ENCODE peak calls at places on chromosomes 12 and 14, in six cellular contexts. X is T follicular helper cell; O is germinal center; W is PC-3; K is AG09319; Q is activated T-helper 2 cell treated with anti-CD3 and anti-CD28 coated beads, Interferon-gamma antibody, Interleukin-2, Interleukin-4, amounts not matched to agents 10 μg/mL and 5 μg/mL and 100 μg/mL, durations not matched to agents 14 hours and 24 hours and 36 hours. C is an unnamed sample.
A peak's percentile ranks its signal among the peaks of the same experiment; 100 is the strongest.

GRCh38 chr12:16245199-16245598 is 32.3 kb downstream of the SLC15A5 start:
- DNase-seq in O (no peak), Q (no peak), K (no peak), X (no peak), W (no peak), C (no peak)

GRCh38 chr12:100904270-100904669 is 109.7 kb downstream of the ANO4 start:
- DNase-seq in Q (no peak), X (no peak), O (no peak), W (no peak), K (no peak), C (no peak)

GRCh38 chr12:67720383-67720856 is 71.9 kb downstream of the DYRK2 start:
- DNase-seq in K (peak; percentile 57), Q (no peak), O (no peak), X (no peak), W (peak; percentile 78), C (peak; percentile 89)

GRCh38 chr12:3523058-3523457 is 32.1 kb downstream of the PRMT8 start:
- DNase-seq in O (no peak), X (no peak), K (no peak), W (peak; percentile 52), Q (no peak), C (no peak)

GRCh38 chr14:23545740-23546411 is 5.7 kb downstream of the ZFHX2 start:
- DNase-seq in O (no peak), K (no peak), Q (no peak), W (no peak), X (no peak), C (no peak)

GRCh38 chr14:72186461-72187035 is 254.3 kb downstream of the RGS6 start:
- DNase-seq in X (no peak), W (no peak), O (no peak), K (no peak), Q (no peak), C (no peak)

GRCh38 chr14:76720382-76720813 is 40.9 kb upstream of the VASH1 start:
- DNase-seq in W (no peak), O (no peak), K (no peak), X (no peak), Q (no peak), C (no peak)

GRCh38 chr12:76374395-76375020 is 26.3 kb upstream of the BBS10 start:
- DNase-seq in W (peak; percentile 57), X (no peak), Q (no peak), O (no peak), K (no peak), C (peak; percentile 7)

GRCh38 chr14:26960049-26960688 is 362.3 kb upstream of the NOVA1 start:
- DNase-seq in W (no peak), Q (no peak), K (no peak), O (no peak), X (no peak), C (no peak)

GRCh38 chr14:105414456-105415371 is 4.9 kb upstream of the MTA1 start:
- DNase-seq in Q (peak; percentile 56), K (no peak), O (peak; percentile 83), W (peak; percentile 31), X (peak; percentile 28), C (no peak)

GRCh38 chr12:54004063-54004840 is 4.3 kb downstream of the HOXC9 start:
- DNase-seq in X (no peak), O (no peak), W (no peak), K (no peak), Q (no peak), C (no peak)

GRCh38 chr14:88992011-88992410 is 167.6 kb downstream of the TTC8 start:
- DNase-seq in X (no peak), K (no peak), O (no peak), Q (no peak), W (no peak), C (no peak)

GRCh38 chr12:93273834-93274705 is 103.7 kb upstream of the NUDT4 start:
- DNase-seq in K (no peak), O (no peak), W (no peak), X (no peak), Q (no peak), C (no peak)

GRCh38 chr12:20436367-20436766 is 68.0 kb downstream of the PDE3A start:
- DNase-seq in O (no peak), K (no peak), W (no peak), Q (no peak), X (no peak), C (no peak)

GRCh38 chr14:90827919-90828610 is 11.8 kb upstream of the TTC7B start:
- DNase-seq in W (peak; percentile 91), O (peak; percentile 96), K (peak; percentile 35), X (peak; percentile 87), Q (peak; percentile 91), C (peak; percentile 36)

GRCh38 chr12:45464699-45465098 is 248.8 kb downstream of the ANO6 start:
- DNase-seq in Q (no peak), O (no peak), X (no peak), K (no peak), W (peak; percentile 13), C (no peak)

GRCh38 chr12:112939761-112940357 is 1.6 kb downstream of the OAS3 start:
- DNase-seq in X (no peak), K (no peak), Q (peak; percentile 14), W (no peak), O (peak; percentile 70), C (no peak)

GRCh38 chr14:35409595-35409994 is 5.0 kb upstream of the NFKBIA start:
- DNase-seq in K (no peak), X (no peak), Q (no peak), O (no peak), W (no peak), C (no peak)

GRCh38 chr12:24198070-24198469 is 248.6 kb upstream of the SOX5 start:
- DNase-seq in O (no peak), K (no peak), X (no peak), Q (no peak), W (no peak), C (peak; percentile 8)

GRCh38 chr12:67070307-67070600 is 198.9 kb upstream of the CAND1 start:
- DNase-seq in X (no peak), K (no peak), O (no peak), Q (no peak), W (no peak), C (no peak)

GRCh38 chr14:103292426-103293374 is 41.3 kb upstream of the EIF5 start:
- DNase-seq in X (peak; percentile 51), Q (peak; percentile 54), W (peak; percentile 84), K (peak; percentile 29), O (peak; percentile 77), C (no peak)

GRCh38 chr14:102415671-102416070 is 52.9 kb downstream of the TECPR2 start:
- DNase-seq in W (no peak), X (no peak), O (no peak), K (no peak), Q (no peak), C (no peak)

GRCh38 chr14:81211844-81212243 is 8.9 kb downstream of the GTF2A1 start:
- DNase-seq in O (peak; percentile 28), W (peak; percentile 38), Q (no peak), K (no peak), X (peak; percentile 10), C (no peak)

GRCh38 chr14:77205566-77205965 is 24.0 kb downstream of the TMEM63C start:
- DNase-seq in Q (no peak), W (no peak), K (no peak), O (no peak), X (no peak), C (no peak)

GRCh38 chr12:77324763-77325468 is 259.5 kb upstream of the E2F7 start:
- DNase-seq in O (peak; percentile 52), X (no peak), Q (peak; percentile 18), W (peak; percentile 76), K (peak; percentile 35), C (no peak)

GRCh38 chr12:109765493-109765810 is 51.8 kb downstream of the FAM222A start:
- DNase-seq in K (no peak), X (no peak), Q (no peak), O (no peak), W (no peak), C (no peak)

GRCh38 chr12:120257041-120257821 is 8.3 kb downstream of the PXN start:
- DNase-seq in W (peak; percentile 89), Q (no peak), K (peak; percentile 86), O (no peak), X (no peak), C (peak; percentile 80)

GRCh38 chr12:32163596-32163995 is 56.9 kb downstream of the BICD1 start:
- DNase-seq in X (no peak), W (no peak), O (no peak), Q (no peak), K (no peak), C (no peak)

GRCh38 chr12:55955800-55956508 is 9.9 kb downstream of the PMEL start:
- DNase-seq in K (no peak), W (peak; percentile 95), X (peak; percentile 40), Q (peak; percentile 28), O (peak; percentile 25), C (no peak)

GRCh38 chr12:1869145-1869544 is 48.8 kb downstream of the LRTM2 start:
- DNase-seq in O (no peak), K (no peak), W (no peak), Q (no peak), X (no peak), C (no peak)

GRCh38 chr14:74977901-74978385 is 22.5 kb upstream of the PGF start:
- DNase-seq in W (no peak), X (no peak), Q (no peak), O (no peak), K (no peak), C (no peak)

GRCh38 chr12:47990351-47991105 is 13.7 kb downstream of the COL2A1 start:
- DNase-seq in O (peak; percentile 70), K (no peak), Q (peak; percentile 69), W (no peak), X (no peak), C (no peak)

GRCh38 chr14:45810152-45810872 is 557.3 kb upstream of the MIS18BP1 start:
- DNase-seq in X (no peak), Q (no peak), O (no peak), W (peak; percentile 9), K (no peak), C (no peak)

GRCh38 chr12:21248679-21249078 is 86.0 kb downstream of the SLCO1A2 start:
- DNase-seq in X (no peak), O (no peak), W (peak; percentile 39), Q (no peak), K (no peak), C (no peak)

GRCh38 chr14:91870001-91870400 is 2.7 kb upstream of the TC2N start:
- DNase-seq in X (peak; percentile 66), K (no peak), W (peak; percentile 59), O (no peak), Q (peak; percentile 53), C (no peak)